ENCODE peak calls at places on chromosomes 1 and 21, in five cellular contexts. Z, Q, I, L and C are unnamed samples. For H3K36me3, the result is how much of the 10 kb centered on the place peaks cover.

GRCh38 chr1:43266881-43267280 is 2.9 kb upstream of the TMEM125 start:
- DNase-seq in Z (no peak), I (no peak), L (no peak), Q (no peak), C (no peak)

GRCh38 chr1:86375688-86376087 is 20.4 kb downstream of the ODF2L start:
- DNase-seq in Q (no peak), L (no peak), I (no peak), Z (no peak), C (no peak)

GRCh38 chr1:72623299-72623708 is 341.0 kb upstream of the NEGR1 start:
- DNase-seq in Q (no peak), L (no peak), I (peak), Z (peak), C (peak)

GRCh38 chr1:184276416-184276815 is 110.4 kb upstream of the C1orf21 start:
- DNase-seq in Q (no peak), L (no peak), I (no peak), Z (peak), C (no peak)

GRCh38 chr1:200082329-200082728 is 54.8 kb downstream of the NR5A2 start:
- DNase-seq in L (no peak), I (no peak), Z (peak), Q (no peak), C (no peak)

GRCh38 chr21:37257967-37258877 is 8.9 kb downstream of the VPS26C start:
- DNase-seq in Q (peak), Z (peak), L (peak), I (peak), C (peak)

GRCh38 chr1:116990612-116991151 is 10.9 kb upstream of the CD101 start:
- DNase-seq in Z (peak), Q (no peak), L (no peak), I (no peak), C (peak)

GRCh38 chr1:62687421-62687902 is 724 bp downstream of the DOCK7 start:
- DNase-seq in I (peak), Q (no peak), L (peak), Z (peak), C (peak)

GRCh38 chr1:234691567-234691966 is 81.6 kb upstream of the IRF2BP2 start:
- DNase-seq in L (no peak), Q (no peak), Z (peak), I (no peak), C (peak)

GRCh38 chr1:28374297-28374696 is 4.8 kb downstream of the PHACTR4 start:
- DNase-seq in Z (peak), L (no peak), I (no peak), Q (no peak), C (no peak)

GRCh38 chr1:211951856-211952255 is 83.5 kb downstream of the INTS7 start:
- DNase-seq in Z (peak), Q (no peak), L (no peak), I (peak), C (peak)

GRCh38 chr1:78601068-78601467 is 19.2 kb upstream of the IFI44L start:
- DNase-seq in Z (no peak), Q (no peak), L (no peak), I (no peak), C (no peak)

GRCh38 chr1:240562779-240563178 is 49.2 kb downstream of the GREM2 start:
- DNase-seq in I (no peak), Z (no peak), Q (no peak), L (no peak), C (no peak)
- H3K4me3 ChIP-seq in I (no peak), Z (no peak), Q (no peak), L (no peak), C (no peak)

DNA sequence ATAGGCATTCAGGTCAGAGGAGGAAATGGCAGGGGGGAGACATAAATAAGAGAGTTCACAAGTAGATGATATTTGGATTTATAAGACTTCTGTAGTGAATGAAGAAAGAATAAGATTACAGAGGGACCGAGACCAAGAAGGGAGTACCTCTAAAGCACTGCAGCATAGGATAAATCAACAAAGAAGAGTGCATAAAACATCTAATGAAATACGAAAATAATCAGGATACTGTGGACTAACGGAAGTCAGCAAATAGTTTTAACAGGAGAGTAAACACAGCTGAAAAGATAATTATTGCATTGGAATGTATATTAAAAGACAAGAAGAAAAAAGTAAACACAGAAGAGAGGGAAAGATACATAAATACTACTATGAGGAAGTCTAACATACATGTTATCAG is 921.9 kb upstream of the PRMT6 start:
- DNase-seq in L (no peak), Q (no peak), Z (no peak), I (no peak), C (no peak)
- TF ChIP-seq CTCF in L (no peak), Q (no peak), Z (no peak), I (no peak), C (no peak)

GRCh38 chr1:15765495-15766194 is 7.0 kb downstream of the FBLIM1 start:
- DNase-seq in I (peak), L (no peak), Z (peak), Q (no peak), C (peak)

GRCh38 chr1:15764890-15765289 is 6.3 kb downstream of the FBLIM1 start:
- DNase-seq in I (no peak), Z (no peak), L (no peak), Q (no peak), C (no peak)

GRCh38 chr1:15768388-15768787 is 9.8 kb downstream of the FBLIM1 start:
- DNase-seq in L (no peak), Z (no peak), I (no peak), Q (no peak), C (no peak)

GRCh38 chr1:15770313-15770962 is 11.8 kb downstream of the FBLIM1 start:
- DNase-seq in L (no peak), I (no peak), Z (no peak), Q (no peak), C (no peak)

GRCh38 chr1:15767941-15768340 is 9.3 kb downstream of the FBLIM1 start:
- DNase-seq in I (no peak), Q (no peak), Z (no peak), L (no peak), C (no peak)
- H3K36me3 ChIP-seq in I (under half), Q (under half), Z (half or more), L (under half), C (half or more)

GRCh38 chr21:31557956-31558838 is 101.3 kb upstream of the SOD1 start:
- DNase-seq in Q (peak), L (peak), I (peak), Z (no peak), C (peak)

GRCh38 chr21:31554511-31555022 is 104.9 kb upstream of the SOD1 start:
- DNase-seq in Z (peak), L (no peak), Q (peak), I (no peak), C (peak)

GRCh38 chr21:31555741-31556191 is 103.7 kb upstream of the SOD1 start:
- DNase-seq in L (no peak), Z (no peak), I (no peak), Q (peak), C (no peak)

GRCh38 chr21:31557421-31557955 is 102.0 kb upstream of the SOD1 start:
- DNase-seq in Z (no peak), Q (peak), L (peak), I (peak), C (no peak)

DNA sequence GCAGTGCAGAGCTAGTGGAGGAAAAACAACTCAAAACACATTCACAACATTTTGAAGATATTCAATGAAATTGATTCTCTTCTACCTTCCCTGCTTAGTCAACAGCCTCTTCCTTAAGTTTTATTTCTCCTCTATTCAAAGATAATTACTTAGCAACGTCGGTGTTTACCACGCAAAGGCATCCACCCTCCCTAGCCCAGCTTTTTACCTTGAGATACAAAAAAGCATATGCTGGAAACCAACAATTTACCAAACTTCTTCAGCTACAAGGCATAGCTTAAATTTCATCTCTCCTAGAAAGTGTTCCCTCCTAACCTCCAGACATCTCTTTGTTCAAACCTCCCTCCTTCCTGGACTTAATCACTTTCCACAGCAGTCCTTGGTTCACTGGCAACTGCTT is 102.8 kb upstream of the SOD1 start:
- DNase-seq in I (no peak), Q (no peak), L (no peak), Z (no peak), C (no peak)
- H3K4me3 ChIP-seq in I (no peak), Q (no peak), L (no peak), Z (no peak), C (no peak)

GRCh38 chr1:110472546-110472945 is 21.6 kb downstream of the PROK1 start:
- DNase-seq in Q (no peak), L (no peak), Z (no peak), I (no peak), C (no peak)

GRCh38 chr1:110466646-110467280 is 15.8 kb downstream of the PROK1 start:
- DNase-seq in I (no peak), L (no peak), Z (no peak), Q (no peak), C (no peak)

GRCh38 chr1:110474444-110474843 is 23.5 kb downstream of the PROK1 start:
- DNase-seq in Q (no peak), I (no peak), Z (no peak), L (no peak), C (no peak)

GRCh38 chr1:110475358-110476027 is 24.5 kb downstream of the PROK1 start:
- DNase-seq in Q (no peak), I (no peak), Z (no peak), L (no peak), C (no peak)

DNA sequence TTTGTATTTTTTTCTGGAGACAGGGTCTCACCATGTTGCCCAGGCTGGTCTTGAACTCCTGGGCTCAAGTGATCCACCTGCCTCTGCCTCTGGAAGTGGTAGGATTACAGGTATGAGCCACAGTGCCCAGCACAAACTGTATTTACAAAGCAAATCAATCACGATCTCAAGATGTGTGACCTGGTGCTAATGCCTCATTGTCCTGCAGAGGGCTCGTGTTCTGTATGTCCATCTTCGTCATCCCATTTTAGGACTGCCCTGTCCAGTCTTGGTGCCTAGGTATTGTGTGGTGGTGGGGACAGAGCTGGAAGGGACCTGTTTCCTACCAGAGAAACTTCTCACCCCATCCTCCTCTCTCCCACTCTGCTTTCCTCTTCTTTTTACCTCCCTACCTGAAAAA is 20.2 kb downstream of the PROK1 start:
- DNase-seq in Z (no peak), I (no peak), L (no peak), Q (no peak), C (no peak)
- TF ChIP-seq CTCF in Z (no peak), I (no peak), L (no peak), Q (no peak), C (peak)